ENCODE peak calls at places on chromosomes 11 and 22, in eight cellular contexts. D is uterus, T is brain microvascular endothelial cell, Y is thoracic aorta, P is breast epithelium, G is body of pancreas, H is GM13977, O is GM23338. B is an unnamed sample.

GRCh38 chr11:70548976-70549375 is 150.6 kb downstream of the CTTN start:
- DNase-seq in O (peak; percentile 33), P (no peak), H (no peak), T (no peak), D (no peak), Y (no peak), G (no peak), B (no peak)

GRCh38 chr11:67252831-67253239 is 13.4 kb upstream of the GRK2 start:
- DNase-seq in P (no peak), G (no peak), D (no peak), O (peak; percentile 58), Y (no peak), H (no peak), T (peak; percentile 22), B (no peak)

GRCh38 chr11:57116654-57117053 is 65.1 kb upstream of the LRRC55 start:
- DNase-seq in H (peak; percentile 7), T (peak; percentile 67), G (peak; percentile 47), O (peak; percentile 74), P (no peak), D (no peak), Y (no peak), B (peak; percentile 6)

GRCh38 chr11:11215944-11216343 is 137.1 kb downstream of the CSNK2A3 start:
- DNase-seq in D (no peak), T (no peak), P (no peak), O (no peak), G (no peak), H (no peak), Y (no peak), B (no peak)

GRCh38 chr11:72578991-72579815 is 95.0 kb downstream of the PDE2A start:
- DNase-seq in O (no peak), G (no peak), H (no peak), Y (no peak), D (peak; percentile 4), T (no peak), P (no peak), B (no peak)

GRCh38 chr11:134529212-134530096 is 117.4 kb upstream of the B3GAT1 start:
- DNase-seq in P (no peak), D (no peak), T (no peak), H (no peak), O (no peak), G (no peak), Y (no peak), B (no peak)

GRCh38 chr11:44324787-44325525 is 15.0 kb upstream of the ALX4 start:
- DNase-seq in D (no peak), P (no peak), H (no peak), G (no peak), Y (no peak), O (no peak), T (no peak), B (no peak)

GRCh38 chr22:30196141-30196866 is 50.3 kb downstream of the LIF start:
- DNase-seq in Y (peak; percentile 63), P (peak; percentile 72), H (peak; percentile 62), D (peak; percentile 86), T (peak; percentile 100), G (peak; percentile 73), O (peak; percentile 94), B (peak; percentile 67)

GRCh38 chr11:129699711-129700304 is 115.8 kb upstream of the TMEM45B start:
- DNase-seq in D (no peak), H (no peak), Y (no peak), P (no peak), T (no peak), G (no peak), O (peak; percentile 38), B (peak; percentile 3)

GRCh38 chr11:72411623-72412532 is 22.5 kb downstream of the CLPB start:
- DNase-seq in H (peak; percentile 67), Y (no peak), G (peak; percentile 23), D (no peak), T (no peak), P (no peak), O (no peak), B (peak; percentile 61)

GRCh38 chr11:110584150-110584549 is 128.1 kb downstream of the ARHGAP20 start:
- DNase-seq in G (no peak), Y (no peak), P (no peak), D (no peak), H (no peak), O (no peak), T (no peak), B (no peak)

DNA sequence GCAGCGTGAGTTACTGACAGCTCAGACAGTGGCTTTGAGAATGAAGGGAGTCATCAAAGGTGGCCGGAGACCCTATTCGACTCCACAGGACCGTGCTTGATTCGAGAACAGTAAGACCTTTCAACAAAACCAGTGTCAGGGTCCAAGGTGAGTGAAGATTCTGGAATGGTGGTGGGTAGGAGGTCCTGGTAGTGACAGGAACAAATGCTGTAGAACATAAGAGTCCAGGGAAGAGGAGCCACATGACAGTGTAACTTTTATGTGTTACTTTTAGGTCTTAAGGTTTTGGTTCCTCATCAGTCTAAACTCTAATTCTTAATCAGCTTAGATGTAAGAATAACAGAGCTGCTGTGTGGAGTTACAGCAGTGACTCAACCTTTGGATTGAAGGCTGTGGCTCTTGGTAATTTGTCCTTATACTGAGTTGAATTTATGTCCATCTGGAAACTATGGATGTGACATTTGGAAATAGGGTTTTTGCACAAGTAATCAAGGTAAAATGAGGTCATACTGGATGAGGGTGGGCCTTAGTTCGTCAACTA is 1.8 kb downstream of the TBC1D22A start:
- DNase-seq in G (no peak), Y (no peak), O (no peak), H (no peak), T (no peak), D (no peak), P (no peak), B (no peak)
- TF ChIP-seq CTCF in G (no peak), Y (no peak), O (no peak), H (no peak), T (no peak), D (no peak), P (no peak), B (no peak)

DNA sequence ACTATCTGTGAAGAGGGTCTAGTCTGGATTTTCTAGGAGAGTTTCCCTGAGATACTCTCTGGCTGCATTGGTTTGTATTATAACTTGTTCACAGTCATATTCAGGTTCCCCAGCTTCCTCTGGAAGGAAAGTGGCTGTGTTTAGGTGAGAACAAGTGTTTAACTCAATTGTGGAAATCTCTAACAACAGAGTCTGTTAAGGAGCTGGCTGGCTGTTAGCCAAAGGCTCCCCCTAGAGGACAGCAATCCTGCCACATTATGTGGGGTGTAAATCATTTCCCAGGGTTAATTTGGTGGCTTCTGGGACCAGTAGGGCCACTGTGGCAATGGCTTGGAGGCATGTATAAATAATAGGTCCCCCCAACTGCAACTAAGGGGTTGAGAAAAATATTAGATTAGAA is 18.4 kb downstream of the MS4A6E start:
- DNase-seq in O (peak; percentile 69), Y (no peak), P (no peak), H (no peak), D (no peak), T (peak; percentile 2), G (peak; percentile 65), B (no peak)
- TF ChIP-seq CTCF in O (peak; percentile 84), Y (no peak), P (no peak), H (peak; percentile 75), D (no peak), T (peak; percentile 51), G (peak; percentile 19), B (peak; percentile 54)

DNA sequence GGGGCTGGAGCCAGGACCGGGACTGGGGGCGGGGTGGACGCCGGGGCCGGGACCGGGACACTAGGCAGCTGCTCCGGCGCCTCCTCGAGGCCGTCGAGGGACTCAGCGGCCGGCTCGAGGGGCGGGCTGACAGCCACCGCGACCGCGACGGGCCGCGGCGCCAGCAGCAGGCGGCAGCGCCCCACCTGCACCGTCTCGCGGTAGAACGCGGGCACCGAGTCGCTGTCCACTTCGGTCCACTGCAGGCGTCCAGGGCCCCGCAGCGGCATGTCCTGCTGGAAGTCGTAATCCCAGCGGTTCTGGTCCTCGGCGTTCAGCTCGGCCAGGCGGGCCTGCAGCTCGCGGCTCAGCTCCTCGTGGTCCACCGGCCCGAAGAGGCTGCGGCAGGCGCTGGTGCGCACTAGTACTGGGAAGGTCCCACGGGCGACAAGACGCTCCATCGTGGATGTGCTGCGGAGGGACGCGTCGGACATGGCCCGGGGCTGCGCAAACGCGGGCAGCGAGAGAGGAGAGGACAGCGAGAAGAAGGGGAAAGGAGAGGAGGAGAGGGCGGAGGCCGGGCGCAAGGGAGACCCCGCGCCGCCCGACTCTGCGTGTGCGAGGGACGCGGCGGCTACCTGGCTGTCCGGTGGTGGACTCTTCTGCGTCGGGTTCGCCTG is 429 bp downstream of the CDKN1C start:
- DNase-seq in G (peak; percentile 68), D (peak; percentile 66), H (peak; percentile 73), Y (no peak), O (peak; percentile 73), T (no peak), P (no peak), B (peak; percentile 69)
- TF ChIP-seq CTCF in G (peak; percentile 10), D (no peak), H (peak; percentile 36), Y (peak; percentile 23), O (peak; percentile 59), T (peak; percentile 13), P (peak; percentile 22), B (peak; percentile 34)

DNA sequence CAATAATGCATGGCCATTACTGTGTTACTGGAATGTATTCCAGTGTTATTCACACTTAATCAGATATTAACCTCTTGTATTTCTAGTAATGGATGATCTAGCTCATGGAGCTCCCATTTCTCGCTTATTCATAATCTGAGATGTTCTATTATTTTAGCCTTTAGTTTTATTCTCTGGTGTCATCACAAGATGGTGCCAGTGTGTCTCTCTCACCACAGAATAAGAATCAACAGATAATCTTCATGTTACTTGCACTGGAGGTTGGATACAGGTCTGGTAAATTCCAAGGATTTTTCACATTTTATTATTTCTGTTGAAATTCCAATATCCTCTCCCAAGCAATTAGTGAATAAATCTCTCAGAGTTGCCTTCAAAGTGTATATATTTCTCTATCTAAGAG is 74.6 kb downstream of the CASP12 start:
- DNase-seq in P (no peak), H (no peak), G (no peak), O (no peak), Y (no peak), D (no peak), T (no peak), B (no peak)
- TF ChIP-seq CTCF in P (no peak), H (peak; percentile 16), G (no peak), O (no peak), Y (no peak), D (no peak), T (no peak), B (no peak)

GRCh38 chr11:73929388-73929787 is 21.4 kb upstream of the DNAJB13 start:
- DNase-seq in H (no peak), Y (no peak), T (no peak), P (no peak), D (no peak), G (no peak), O (no peak), B (no peak)

GRCh38 chr11:73931039-73931645 is 19.7 kb upstream of the DNAJB13 start:
- DNase-seq in Y (no peak), T (peak; percentile 80), O (peak; percentile 90), D (no peak), H (peak; percentile 42), G (peak; percentile 24), P (no peak), B (peak; percentile 58)

DNA sequence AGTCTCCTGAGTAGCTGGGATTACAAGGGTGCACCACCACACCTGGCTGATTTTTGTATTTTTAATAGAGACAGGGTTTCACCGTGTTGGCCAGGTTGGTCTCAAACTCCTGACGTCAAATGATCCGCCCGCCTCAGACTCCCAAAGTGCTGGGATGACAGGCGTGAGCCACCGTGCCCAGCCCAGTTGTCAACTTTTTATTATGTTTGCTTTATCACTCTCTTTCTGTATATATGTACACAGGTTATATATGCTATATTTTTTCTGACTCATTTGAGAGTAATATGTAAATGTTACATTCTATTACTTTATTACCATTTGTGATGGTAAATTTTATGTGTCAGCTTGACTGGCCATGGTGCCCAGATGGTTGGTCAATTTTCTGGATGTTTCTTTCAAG is 18.9 kb upstream of the DNAJB13 start:
- DNase-seq in O (no peak), Y (no peak), P (no peak), T (no peak), G (no peak), H (no peak), D (no peak), B (no peak)
- TF ChIP-seq CTCF in O (no peak), Y (no peak), P (no peak), T (no peak), G (no peak), H (no peak), D (no peak), B (no peak)

B was measured in GM13976.